ENCODE peak calls at places on chromosomes 7 and 10, in nine cellular contexts. Z, P, Q, Y, S, F, G, U and K are unnamed samples.

GRCh38 chr7:87128883-87129282 is 23.4 kb upstream of the DMTF1 start:
- DNase-seq in Z (no peak), P (no peak), Q (no peak), Y (no peak), S (peak), F (no peak), G (no peak), U (peak), K (no peak)

GRCh38 chr7:135858379-135858778 is 109.8 kb upstream of the FAM180A start:
- DNase-seq in Z (no peak), P (no peak), Q (no peak), Y (no peak), S (no peak), F (no peak), G (no peak), U (no peak), K (no peak)

GRCh38 chr7:51366930-51367613 is 50.5 kb upstream of the COBL start:
- DNase-seq in Z (no peak), P (peak), Q (no peak), Y (no peak), S (peak), F (no peak), G (peak), U (no peak), K (no peak)

GRCh38 chr7:81709836-81710235 is 60.0 kb downstream of the HGF start:
- DNase-seq in Z (no peak), P (no peak), Q (no peak), Y (no peak), S (no peak), F (no peak), G (no peak), U (no peak), K (no peak)

GRCh38 chr7:1800876-1801275 is 130.8 kb downstream of the ELFN1 start:
- DNase-seq in Z (no peak), P (no peak), Q (no peak), Y (no peak), S (no peak), F (no peak), G (peak), U (no peak), K (peak)

GRCh38 chr7:95441042-95441823 is 6.4 kb upstream of the PON2 start:
- DNase-seq in Z (no peak), P (peak), Q (no peak), Y (no peak), S (no peak), F (no peak), G (no peak), U (peak), K (no peak)

GRCh38 chr7:144738708-144739314 is 97.0 kb downstream of the TPK1 start:
- DNase-seq in Z (no peak), P (peak), Q (no peak), Y (no peak), S (peak), F (no peak), G (peak), U (peak), K (no peak)

GRCh38 chr7:157017149-157017548 is 6.7 kb upstream of the MNX1 start:
- DNase-seq in Z (no peak), P (no peak), Q (no peak), Y (no peak), S (no peak), F (no peak), G (no peak), U (no peak), K (no peak)

GRCh38 chr7:105268056-105268455 is 120.7 kb downstream of the SRPK2 start:
- DNase-seq in Z (no peak), P (peak), Q (no peak), Y (no peak), S (no peak), F (no peak), G (peak), U (peak), K (no peak)

GRCh38 chr7:27739301-27739913 is 555 bp upstream of the TAX1BP1 start:
- DNase-seq in Z (no peak), P (peak), Q (no peak), Y (peak), S (no peak), F (no peak), G (peak), U (no peak), K (no peak)

GRCh38 chr10:12701696-12702095 is 299.8 kb downstream of the CCDC3 start:
- DNase-seq in Z (no peak), P (peak), Q (no peak), Y (no peak), S (no peak), F (no peak), G (no peak), U (peak), K (no peak)

GRCh38 chr7:122135275-122135674 is 8.8 kb downstream of the AASS start:
- DNase-seq in Z (no peak), P (no peak), Q (no peak), Y (no peak), S (no peak), F (no peak), G (no peak), U (peak), K (no peak)

GRCh38 chr10:84256510-84257342 is 11.9 kb downstream of the RGR start:
- DNase-seq in Z (peak), P (peak), Q (no peak), Y (no peak), S (peak), F (no peak), G (peak), U (peak), K (no peak)

GRCh38 chr7:55965805-55966421 is 1.5 kb downstream of the NIPSNAP2 start:
- DNase-seq in Z (no peak), P (peak), Q (no peak), Y (no peak), S (no peak), F (no peak), G (peak), U (peak), K (no peak)

GRCh38 chr10:79144341-79145173 is 75.8 kb downstream of the ZMIZ1 start:
- DNase-seq in Z (no peak), P (peak), Q (no peak), Y (no peak), S (no peak), F (no peak), G (no peak), U (no peak), K (peak)

GRCh38 chr7:36863901-36864701 is 139.8 kb upstream of the AOAH start:
- DNase-seq in Z (no peak), P (peak), Q (no peak), Y (no peak), S (no peak), F (peak), G (no peak), U (no peak), K (no peak)

GRCh38 chr10:11286261-11286989 is 268.8 kb downstream of the CELF2 start:
- DNase-seq in Z (no peak), P (no peak), Q (no peak), Y (no peak), S (no peak), F (no peak), G (no peak), U (no peak), K (no peak)

GRCh38 chr10:112424658-112425057 is 22.1 kb downstream of the ZDHHC6 start:
- DNase-seq in Z (no peak), P (no peak), Q (no peak), Y (no peak), S (no peak), F (no peak), G (no peak), U (no peak), K (no peak)

GRCh38 chr7:82468435-82468834 is 24.9 kb upstream of the CACNA2D1 start:
- DNase-seq in Z (no peak), P (peak), Q (no peak), Y (no peak), S (peak), F (no peak), G (no peak), U (no peak), K (no peak)

GRCh38 chr7:44771358-44771757 is 22.7 kb downstream of the ZMIZ2 start:
- DNase-seq in Z (no peak), P (no peak), Q (no peak), Y (no peak), S (no peak), F (no peak), G (no peak), U (no peak), K (no peak)

GRCh38 chr10:124939290-124939689 is 2.6 kb upstream of the ZRANB1 start:
- DNase-seq in Z (no peak), P (no peak), Q (no peak), Y (no peak), S (no peak), F (no peak), G (no peak), U (no peak), K (no peak)

GRCh38 chr7:79653136-79653631 is 199.7 kb upstream of the MAGI2 start:
- DNase-seq in Z (no peak), P (no peak), Q (no peak), Y (no peak), S (no peak), F (no peak), G (no peak), U (peak), K (no peak)

GRCh38 chr10:17669185-17669872 is 25.4 kb downstream of the STAM start:
- DNase-seq in Z (peak), P (no peak), Q (no peak), Y (peak), S (no peak), F (peak), G (no peak), U (no peak), K (no peak)

GRCh38 chr10:115861864-115862263 is 411.1 kb downstream of the GFRA1 start:
- DNase-seq in Z (no peak), P (peak), Q (no peak), Y (no peak), S (no peak), F (no peak), G (peak), U (peak), K (no peak)

GRCh38 chr7:138945169-138945568 is 36.0 kb downstream of the KIAA1549 start:
- DNase-seq in Z (no peak), P (no peak), Q (no peak), Y (no peak), S (peak), F (no peak), G (no peak), U (no peak), K (no peak)

GRCh38 chr10:110967009-110967630 is 47.7 kb downstream of the SHOC2 start:
- DNase-seq in Z (no peak), P (no peak), Q (no peak), Y (no peak), S (no peak), F (no peak), G (peak), U (no peak), K (no peak)

GRCh38 chr10:123135415-123136141 is at the start of gene HMX3:
- DNase-seq in Z (no peak), P (no peak), Q (no peak), Y (no peak), S (peak), F (peak), G (peak), U (no peak), K (no peak)

GRCh38 chr10:12960431-12960898 is 41.0 kb downstream of the CCDC3 start:
- DNase-seq in Z (no peak), P (no peak), Q (peak), Y (no peak), S (no peak), F (no peak), G (no peak), U (no peak), K (peak)

GRCh38 chr10:23412223-23412622 is 26.7 kb upstream of the OTUD1 start:
- DNase-seq in Z (no peak), P (peak), Q (no peak), Y (no peak), S (no peak), F (no peak), G (peak), U (peak), K (no peak)

GRCh38 chr7:84207620-84208019 is 13.0 kb upstream of the SEMA3A start:
- DNase-seq in Z (no peak), P (no peak), Q (no peak), Y (no peak), S (peak), F (no peak), G (no peak), U (no peak), K (no peak)

GRCh38 chr7:84207025-84207424 is 12.4 kb upstream of the SEMA3A start:
- DNase-seq in Z (no peak), P (no peak), Q (no peak), Y (no peak), S (peak), F (no peak), G (no peak), U (peak), K (no peak)

GRCh38 chr7:84204655-84205054 is 10.1 kb upstream of the SEMA3A start:
- DNase-seq in Z (no peak), P (peak), Q (no peak), Y (no peak), S (no peak), F (no peak), G (peak), U (peak), K (no peak)

GRCh38 chr7:84209006-84209405 is 14.4 kb upstream of the SEMA3A start:
- DNase-seq in Z (no peak), P (no peak), Q (no peak), Y (no peak), S (no peak), F (no peak), G (no peak), U (no peak), K (no peak)

GRCh38 chr7:84210301-84210700 is 15.7 kb upstream of the SEMA3A start:
- DNase-seq in Z (no peak), P (no peak), Q (no peak), Y (no peak), S (peak), F (no peak), G (no peak), U (no peak), K (no peak)
- H3K27ac ChIP-seq in Z (no peak), P (no peak), Q (no peak), Y (no peak), S (no peak), F (no peak), G (no peak), U (no peak), K (no peak)

GRCh38 chr7:98785929-98786571 is 83.8 kb downstream of the TMEM130 start:
- DNase-seq in Z (no peak), P (peak), Q (no peak), Y (no peak), S (no peak), F (no peak), G (peak), U (no peak), K (no peak)

GRCh38 chr7:98784216-98784785 is 85.5 kb downstream of the TMEM130 start:
- DNase-seq in Z (no peak), P (peak), Q (no peak), Y (no peak), S (no peak), F (no peak), G (no peak), U (no peak), K (no peak)

GRCh38 chr7:98788921-98789320 is 80.9 kb downstream of the TMEM130 start:
- DNase-seq in Z (no peak), P (peak), Q (peak), Y (no peak), S (no peak), F (no peak), G (peak), U (no peak), K (no peak)
- H3K27ac ChIP-seq in Z (no peak), P (no peak), Q (no peak), Y (no peak), S (no peak), F (no peak), G (no peak), U (no peak), K (no peak)

GRCh38 chr10:69408318-69409175 is 8.2 kb downstream of the TACR2 start:
- DNase-seq in Z (peak), P (peak), Q (peak), Y (peak), S (peak), F (peak), G (peak), U (peak), K (peak)
- H3K27ac ChIP-seq in Z (peak), P (peak), Q (peak), Y (peak), S (no peak), F (peak), G (peak), U (peak), K (peak)

GRCh38 chr7:21916176-21916575 is 29.5 kb downstream of the CDCA7L start:
- DNase-seq in Z (no peak), P (no peak), Q (no peak), Y (no peak), S (no peak), F (no peak), G (no peak), U (no peak), K (no peak)
- H3K27ac ChIP-seq in Z (no peak), P (no peak), Q (no peak), Y (no peak), S (no peak), F (no peak), G (no peak), U (no peak), K (no peak)

DNA sequence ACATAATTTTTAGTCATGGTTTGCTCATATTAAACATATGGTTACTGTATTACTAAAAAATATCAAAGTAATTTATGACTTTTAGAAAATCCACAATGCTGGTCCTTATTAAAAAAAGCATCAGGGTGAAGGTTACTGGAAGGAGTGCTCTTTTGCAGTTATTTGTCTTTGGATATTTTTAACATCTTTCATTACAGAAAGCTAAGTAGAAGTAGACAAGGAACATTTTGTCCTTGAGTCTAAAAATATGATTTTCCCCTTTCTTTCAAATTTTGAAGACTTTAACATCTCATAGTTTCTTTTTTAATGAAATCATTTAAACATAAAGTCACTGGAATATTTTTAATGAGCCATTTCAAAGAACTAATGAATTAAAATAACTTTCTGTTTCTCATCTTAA is 110.1 kb upstream of the TNS3 start:
- DNase-seq in Z (no peak), P (no peak), Q (no peak), Y (no peak), S (no peak), F (no peak), G (no peak), U (no peak), K (no peak)
- H3K27ac ChIP-seq in Z (no peak), P (no peak), Q (peak), Y (no peak), S (no peak), F (no peak), G (no peak), U (no peak), K (no peak)

GRCh38 chr10:4355346-4355745 is 470.7 kb upstream of the AKR1E2 start:
- DNase-seq in Z (no peak), P (no peak), Q (no peak), Y (no peak), S (no peak), F (no peak), G (no peak), U (peak), K (no peak)

GRCh38 chr10:4352566-4352961 is 473.4 kb upstream of the AKR1E2 start:
- DNase-seq in Z (no peak), P (peak), Q (peak), Y (no peak), S (peak), F (no peak), G (peak), U (no peak), K (peak)

GRCh38 chr10:4354382-4354812 is 471.6 kb upstream of the AKR1E2 start:
- DNase-seq in Z (no peak), P (peak), Q (no peak), Y (no peak), S (no peak), F (no peak), G (peak), U (peak), K (no peak)

GRCh38 chr10:4353059-4353655 is 472.9 kb upstream of the AKR1E2 start:
- DNase-seq in Z (no peak), P (peak), Q (no peak), Y (no peak), S (peak), F (no peak), G (peak), U (peak), K (no peak)

GRCh38 chr10:4353964-4354363 is 472.0 kb upstream of the AKR1E2 start:
- DNase-seq in Z (no peak), P (peak), Q (no peak), Y (no peak), S (peak), F (no peak), G (peak), U (peak), K (no peak)
- H3K27ac ChIP-seq in Z (no peak), P (no peak), Q (peak), Y (no peak), S (no peak), F (no peak), G (peak), U (peak), K (no peak)

GRCh38 chr7:78279457-78279856 is 480.9 kb downstream of the PHTF2 start:
- DNase-seq in Z (no peak), P (no peak), Q (no peak), Y (no peak), S (no peak), F (no peak), G (no peak), U (no peak), K (no peak)
- H3K27ac ChIP-seq in Z (no peak), P (no peak), Q (no peak), Y (no peak), S (no peak), F (no peak), G (peak), U (no peak), K (no peak)

GRCh38 chr10:5528989-5529701 is 4.4 kb downstream of the CALML3 start:
- DNase-seq in Z (no peak), P (no peak), Q (peak), Y (no peak), S (no peak), F (no peak), G (no peak), U (no peak), K (no peak)

GRCh38 chr10:5530846-5531557 is 6.2 kb downstream of the CALML3 start:
- DNase-seq in Z (no peak), P (no peak), Q (peak), Y (no peak), S (no peak), F (no peak), G (no peak), U (no peak), K (no peak)

GRCh38 chr10:5529702-5530411 is 5.1 kb downstream of the CALML3 start:
- DNase-seq in Z (no peak), P (no peak), Q (peak), Y (no peak), S (no peak), F (no peak), G (no peak), U (no peak), K (no peak)

GRCh38 chr10:5531558-5532230 is 6.9 kb downstream of the CALML3 start:
- DNase-seq in Z (no peak), P (no peak), Q (peak), Y (no peak), S (no peak), F (no peak), G (no peak), U (no peak), K (no peak)

DNA sequence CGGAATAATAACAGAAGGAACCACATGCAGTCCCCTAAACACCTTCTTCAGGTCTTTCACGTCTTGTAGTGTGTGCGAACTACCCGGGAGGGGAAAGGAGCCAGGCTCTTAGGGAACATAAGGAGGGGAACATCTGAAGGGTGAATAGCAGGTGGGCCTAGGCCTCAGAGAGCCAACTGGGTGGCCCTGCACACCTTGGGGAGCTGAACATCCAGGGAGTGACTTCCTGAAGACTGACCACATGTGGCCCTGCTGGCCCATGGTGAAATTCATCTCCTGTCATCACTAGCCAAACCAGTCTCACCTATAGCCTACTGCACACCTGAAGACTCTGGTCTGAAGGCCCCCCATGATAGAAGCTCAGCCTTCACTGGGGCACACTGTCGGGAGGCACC is 5.6 kb downstream of the CALML3 start:
- DNase-seq in Z (no peak), P (no peak), Q (peak), Y (no peak), S (no peak), F (no peak), G (no peak), U (no peak), K (no peak)
- H3K27ac ChIP-seq in Z (no peak), P (no peak), Q (peak), Y (no peak), S (no peak), F (no peak), G (no peak), U (no peak), K (no peak)

DNA sequence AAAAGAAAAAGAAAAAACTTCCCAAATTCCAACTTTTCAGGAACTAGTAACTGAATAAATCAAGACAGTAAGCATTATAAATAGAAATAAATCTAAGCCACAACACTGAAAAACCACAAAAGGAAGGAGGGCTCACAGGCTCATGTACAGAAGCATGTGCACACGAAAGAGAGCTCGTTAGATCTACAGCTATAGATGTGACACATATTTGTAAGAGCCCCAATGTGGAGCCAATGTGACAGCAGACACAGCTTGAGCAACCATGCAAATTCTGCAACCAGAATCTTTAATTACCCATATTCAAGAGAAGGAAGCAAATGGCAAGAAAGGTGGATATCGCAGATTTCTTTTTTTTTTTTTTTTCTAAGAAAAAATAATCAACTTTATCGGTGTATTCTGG is 94.7 kb downstream of the SORBS1 start:
- DNase-seq in Z (no peak), P (no peak), Q (no peak), Y (no peak), S (no peak), F (no peak), G (no peak), U (no peak), K (no peak)
- H3K27ac ChIP-seq in Z (no peak), P (no peak), Q (peak), Y (no peak), S (no peak), F (no peak), G (no peak), U (no peak), K (no peak)